ENCODE peak calls at places on chromosomes 12 and 14, in six cellular contexts. S, C, Z, P, A and T are unnamed samples.

GRCh38 chr12:120007272-120007671 is 18.2 kb downstream of the BICDL1 start:
- DNase-seq in S (no peak), C (no peak), Z (no peak), P (no peak), A (no peak), T (no peak)

GRCh38 chr14:106665814-106666213 is 1139.4 kb downstream of the TMEM121 start:
- DNase-seq in S (no peak), C (no peak), Z (no peak), P (no peak), A (no peak), T (no peak)

GRCh38 chr12:89857652-89858274 is 149.1 kb upstream of the ATP2B1 start:
- DNase-seq in S (no peak), C (no peak), Z (no peak), P (no peak), A (no peak), T (no peak)

GRCh38 chr12:10213168-10214130 is 772 bp downstream of the GABARAPL1 start:
- DNase-seq in S (no peak), C (peak; percentile 68), Z (peak; percentile 64), P (peak; percentile 46), A (peak; percentile 48), T (peak; percentile 78)

GRCh38 chr12:117441751-117442150 is 80.3 kb upstream of the NOS1 start:
- DNase-seq in S (no peak), C (no peak), Z (no peak), P (peak; percentile 16), A (no peak), T (peak; percentile 31)

GRCh38 chr14:34615507-34615906 is 14.4 kb downstream of the SNX6 start:
- DNase-seq in S (no peak), C (no peak), Z (no peak), P (no peak), A (no peak), T (no peak)

GRCh38 chr12:105986779-105987686 is 151.7 kb downstream of the NUAK1 start:
- DNase-seq in S (no peak), C (no peak), Z (no peak), P (no peak), A (no peak), T (no peak)

GRCh38 chr14:75090353-75090752 is 20.9 kb downstream of the ZC2HC1C start:
- DNase-seq in S (no peak), C (no peak), Z (no peak), P (no peak), A (no peak), T (no peak)

GRCh38 chr14:81529391-81529790 is 4.3 kb downstream of the SEL1L start:
- DNase-seq in S (no peak), C (no peak), Z (no peak), P (no peak), A (peak; percentile 10), T (no peak)

GRCh38 chr14:98070521-98070920 is 1201.5 kb downstream of the BCL11B start:
- DNase-seq in S (no peak), C (no peak), Z (no peak), P (no peak), A (no peak), T (no peak)

GRCh38 chr12:12979151-12979550 is 20.9 kb downstream of the HEBP1 start:
- DNase-seq in S (no peak), C (no peak), Z (no peak), P (no peak), A (no peak), T (no peak)

GRCh38 chr14:79584679-79585078 is 626.6 kb downstream of the DIO2 start:
- DNase-seq in S (no peak), C (no peak), Z (no peak), P (no peak), A (no peak), T (no peak)

GRCh38 chr14:31696378-31696777 is 135.2 kb downstream of the NUBPL start:
- DNase-seq in S (no peak), C (no peak), Z (no peak), P (no peak), A (no peak), T (no peak)

GRCh38 chr14:104087981-104088850 is 2.7 kb downstream of the ASPG start:
- DNase-seq in S (no peak), C (no peak), Z (no peak), P (no peak), A (no peak), T (no peak)

GRCh38 chr12:55966408-55967281 is at the start of gene CDK2:
- DNase-seq in S (peak; percentile 40), C (peak; percentile 95), Z (peak; percentile 98), P (peak; percentile 92), A (peak; percentile 61), T (peak; percentile 98)

GRCh38 chr12:13102481-13103195 is 829 bp downstream of the GSG1 start:
- DNase-seq in S (no peak), C (no peak), Z (no peak), P (no peak), A (no peak), T (no peak)

GRCh38 chr12:48003226-48004038 is 844 bp downstream of the COL2A1 start:
- DNase-seq in S (no peak), C (no peak), Z (no peak), P (peak; percentile 13), A (no peak), T (peak; percentile 64)

GRCh38 chr12:28278499-28278898 is 88.2 kb downstream of the CCDC91 start:
- DNase-seq in S (no peak), C (no peak), Z (no peak), P (no peak), A (no peak), T (no peak)

GRCh38 chr12:56118688-56119045 is 601 bp downstream of the ZC3H10 start:
- DNase-seq in S (no peak), C (no peak), Z (no peak), P (no peak), A (no peak), T (peak; percentile 58)

GRCh38 chr14:95196826-95197497 is 39.6 kb upstream of the DICER1 start:
- DNase-seq in S (no peak), C (no peak), Z (no peak), P (no peak), A (no peak), T (no peak)

GRCh38 chr12:69388371-69388770 is 28.8 kb downstream of the YEATS4 start:
- DNase-seq in S (no peak), C (peak; percentile 30), Z (no peak), P (peak; percentile 11), A (peak; percentile 34), T (no peak)

GRCh38 chr12:27176765-27177164 is 67.3 kb upstream of the STK38L start:
- DNase-seq in S (no peak), C (no peak), Z (no peak), P (peak; percentile 25), A (no peak), T (no peak)

GRCh38 chr14:89957791-89958190 is 2.1 kb downstream of the TDP1 start:
- DNase-seq in S (no peak), C (no peak), Z (no peak), P (no peak), A (no peak), T (no peak)

GRCh38 chr14:105398044-105398725 is at the start of gene TEX22:
- DNase-seq in S (peak; percentile 41), C (peak; percentile 99), Z (peak; percentile 81), P (peak; percentile 75), A (peak; percentile 31), T (peak; percentile 91)

GRCh38 chr12:103852498-103852992 is 11.5 kb upstream of the NT5DC3 start:
- DNase-seq in S (no peak), C (no peak), Z (no peak), P (no peak), A (no peak), T (peak; percentile 46)

GRCh38 chr12:94074970-94075695 is 73.2 kb upstream of the PLXNC1 start:
- DNase-seq in S (no peak), C (peak; percentile 48), Z (peak; percentile 23), P (peak; percentile 64), A (peak; percentile 34), T (peak; percentile 77)

GRCh38 chr12:7374423-7375144 is 69.4 kb downstream of the CD163L1 start:
- DNase-seq in S (no peak), C (peak; percentile 40), Z (no peak), P (peak; percentile 56), A (peak; percentile 47), T (peak; percentile 91)

GRCh38 chr12:117662620-117663395 is 301.4 kb upstream of the NOS1 start:
- DNase-seq in S (no peak), C (no peak), Z (no peak), P (no peak), A (peak; percentile 29), T (no peak)

GRCh38 chr14:88791629-88792571 is 853 bp downstream of the EML5 start:
- DNase-seq in S (no peak), C (peak; percentile 43), Z (peak; percentile 4), P (peak; percentile 5), A (no peak), T (peak; percentile 35)
- TF ChIP-seq REST in S (no peak), C (no peak), Z (no peak), P (no peak), A (no peak), T (no peak)

DNA sequence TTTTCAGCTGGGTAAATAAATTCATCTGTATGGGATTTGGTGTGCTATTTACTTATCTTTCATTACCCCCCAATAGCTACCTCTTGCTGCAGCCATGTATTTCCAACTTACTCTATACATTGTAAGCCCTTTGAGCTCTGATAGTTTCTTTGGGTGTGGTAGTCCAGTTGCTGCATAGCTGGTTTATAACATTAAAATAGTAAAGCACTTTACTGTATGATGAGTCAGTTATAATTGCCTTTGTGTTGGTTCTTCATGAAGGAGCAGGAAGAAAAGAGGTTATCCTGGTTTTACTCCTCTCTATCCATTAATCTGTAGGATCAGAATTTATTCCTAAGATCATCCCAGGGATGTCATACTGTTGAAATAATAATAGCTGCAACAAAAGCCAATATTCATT is 15.7 kb downstream of the TBC1D30 start:
- DNase-seq in S (no peak), C (no peak), Z (no peak), P (no peak), A (no peak), T (no peak)
- H3K4me2 ChIP-seq in S (no peak overlapping the region), C (no peak overlapping the region), Z (no peak overlapping the region), P (no peak overlapping the region), A (no peak overlapping the region), T (no peak overlapping the region)

GRCh38 chr12:95182868-95183415 is 34.3 kb downstream of the FGD6 start:
- DNase-seq in S (no peak), C (no peak), Z (no peak), P (no peak), A (peak; percentile 92), T (no peak)
- TF ChIP-seq REST in S (no peak), C (no peak), Z (no peak), P (no peak), A (no peak), T (no peak)

DNA sequence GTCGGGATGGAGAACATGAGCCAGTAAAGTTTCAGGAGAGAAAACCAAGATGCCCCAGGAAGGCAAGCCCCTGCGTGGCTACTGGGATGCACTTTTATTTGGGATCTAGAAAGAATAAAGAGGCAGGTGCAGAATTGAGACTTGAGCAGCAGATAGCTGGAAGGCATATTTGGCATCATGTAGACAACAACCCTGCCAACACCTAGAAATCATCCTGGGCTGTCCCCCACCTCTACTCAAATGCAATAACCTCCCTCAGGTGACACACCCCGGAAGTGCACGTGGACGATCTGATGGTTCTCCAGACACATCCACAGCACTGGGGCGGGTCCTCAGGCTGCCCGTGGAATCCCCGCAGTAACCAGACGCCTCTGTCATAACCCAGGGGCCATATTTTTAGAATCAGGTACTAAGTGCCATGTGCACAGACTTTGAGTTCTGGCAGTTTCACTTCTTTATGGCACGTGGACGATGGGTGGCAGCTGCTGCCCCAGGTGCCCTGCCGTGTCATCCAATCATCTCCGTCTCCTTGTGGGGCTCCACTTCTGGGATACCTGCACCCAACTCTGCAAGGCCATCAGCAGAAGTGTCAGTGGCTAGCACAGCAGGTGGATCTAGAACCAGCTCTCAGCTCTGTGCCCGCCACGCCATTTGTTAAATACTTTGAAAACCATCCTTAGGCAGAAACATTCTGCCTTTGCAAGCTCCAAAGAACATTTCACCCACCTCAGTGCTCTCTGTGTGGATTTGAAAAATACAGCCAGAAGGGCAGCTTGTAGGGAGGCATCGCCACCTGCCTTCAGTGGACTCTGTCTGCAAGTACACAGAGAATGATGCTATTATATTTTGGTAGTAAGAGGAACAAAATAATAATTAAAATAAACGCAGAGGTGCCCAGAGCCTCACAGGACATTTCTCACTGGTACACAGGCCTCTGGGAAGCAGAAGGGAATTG is 771.7 kb upstream of the TMEM132C start:
- DNase-seq in S (no peak), C (no peak), Z (no peak), P (no peak), A (no peak), T (no peak)
- H3K4me2 ChIP-seq in S (no peak overlapping the region), C (no peak overlapping the region), Z (no peak overlapping the region), P (no peak overlapping the region), A (no peak overlapping the region), T (no peak overlapping the region)